ENCODE peak calls at places on chromosomes 12 and 14, in four cellular contexts. R is endothelial cell, U is cardiac muscle cell, V is frontal cortex. F is an unnamed sample.

GRCh38 chr14:26775765-26776577 is 178.1 kb upstream of the NOVA1 start:
- DNase-seq in R (no peak), U (peak; percentile 67), V (no peak), F (no peak)

GRCh38 chr12:114913871-114914801 is 230.2 kb upstream of the TBX3 start:
- DNase-seq in R (no peak), U (no peak), V (no peak), F (peak; percentile 76)

GRCh38 chr14:69842671-69843407 is 36.4 kb upstream of the SMOC1 start:
- DNase-seq in R (no peak), U (no peak), V (no peak), F (no peak)

GRCh38 chr12:113239811-113240331 is 18.6 kb downstream of the TPCN1 start:
- DNase-seq in R (no peak), U (no peak), V (no peak), F (no peak)

GRCh38 chr12:4440187-4440941 is 5.3 kb downstream of the FGF6 start:
- DNase-seq in R (no peak), U (no peak), V (no peak), F (no peak)

GRCh38 chr12:111442301-111443045 is 36.8 kb downstream of the SH2B3 start:
- DNase-seq in R (no peak), U (no peak), V (no peak), F (no peak)

GRCh38 chr14:105456736-105457703 is 17.6 kb upstream of the CRIP2 start:
- DNase-seq in R (no peak), U (no peak), V (no peak), F (no peak)

GRCh38 chr14:51677276-51677675 is 25.6 kb downstream of the FRMD6 start:
- DNase-seq in R (no peak), U (peak; percentile 78), V (no peak), F (no peak)

GRCh38 chr12:130559806-130560205 is 156.3 kb downstream of the RIMBP2 start:
- DNase-seq in R (no peak), U (no peak), V (no peak), F (no peak)

GRCh38 chr14:81164167-81164774 is 56.5 kb downstream of the GTF2A1 start:
- DNase-seq in R (peak; percentile 69), U (peak; percentile 73), V (no peak), F (peak; percentile 68)

GRCh38 chr12:106136263-106136662 is 2.5 kb downstream of the NUAK1 start:
- DNase-seq in R (peak; percentile 85), U (peak; percentile 89), V (peak; percentile 57), F (peak; percentile 64)

GRCh38 chr12:119177724-119178380 is 879 bp upstream of the HSPB8 start:
- DNase-seq in R (no peak), U (no peak), V (no peak), F (no peak)

GRCh38 chr12:93848453-93849120 is 171.4 kb downstream of the CRADD start:
- DNase-seq in R (no peak), U (no peak), V (no peak), F (no peak)

GRCh38 chr12:116248930-116249329 is 28.6 kb downstream of the MED13L start:
- DNase-seq in R (no peak), U (no peak), V (no peak), F (no peak)

GRCh38 chr12:139585-139984 is 73.0 kb downstream of the IQSEC3 start:
- DNase-seq in R (no peak), U (peak; percentile 42), V (no peak), F (peak; percentile 38)

GRCh38 chr14:22602853-22603252 is 4.8 kb downstream of the ABHD4 start:
- DNase-seq in R (no peak), U (no peak), V (no peak), F (no peak)

GRCh38 chr14:58776516-58776915 is 138.8 kb downstream of the DACT1 start:
- DNase-seq in R (no peak), U (no peak), V (no peak), F (no peak)

GRCh38 chr12:59940676-59941342 is 345.0 kb downstream of the SLC16A7 start:
- DNase-seq in R (no peak), U (no peak), V (no peak), F (no peak)

GRCh38 chr14:65224799-65225198 is 122.5 kb upstream of the MAX start:
- DNase-seq in R (no peak), U (peak; percentile 46), V (no peak), F (no peak)

GRCh38 chr14:93173943-93174395 is 10.7 kb downstream of the MOAP1 start:
- DNase-seq in R (no peak), U (peak; percentile 19), V (no peak), F (no peak)

GRCh38 chr12:2396448-2396871 is 343.7 kb downstream of the CACNA1C start:
- DNase-seq in R (no peak), U (peak; percentile 81), V (no peak), F (no peak)

GRCh38 chr14:79730911-79731310 is 480.4 kb downstream of the DIO2 start:
- DNase-seq in R (no peak), U (no peak), V (no peak), F (no peak)

GRCh38 chr14:75198291-75198933 is 22.0 kb upstream of the TMED10 start:
- DNase-seq in R (no peak), U (peak; percentile 65), V (no peak), F (no peak)

F was measured in HEK293T.